ENCODE peak calls at places on chromosomes 2 and 18, in nine cellular contexts. P is nucleus accumbens, Y is AG04450, G is NCI-H460, V is adrenal gland, W is mucosa of gallbladder, A is lung microvascular endothelial cell, B is left lobe of liver, L is cardiac fibroblast. M is an unnamed sample.

GRCh38 chr2:81481994-81482368 is 1177.4 kb upstream of the LRRTM1 start:
- DNase-seq in L (no peak), B (no peak), V (peak), G (no peak), A (no peak), Y (no peak), W (no peak), P (no peak), M (no peak)

GRCh38 chr2:224982226-224982625 is 60.0 kb downstream of the DOCK10 start:
- DNase-seq in Y (no peak), L (peak), B (no peak), V (no peak), G (no peak), P (no peak), W (no peak), A (no peak), M (peak)

GRCh38 chr18:69308620-69309019 is 92.1 kb upstream of the DOK6 start:
- DNase-seq in G (no peak), W (no peak), L (no peak), B (no peak), Y (no peak), V (no peak), A (no peak), P (no peak), M (no peak)

GRCh38 chr2:159484537-159484936 is 131.8 kb downstream of the BAZ2B start:
- DNase-seq in A (no peak), G (no peak), B (no peak), Y (no peak), W (no peak), P (no peak), L (no peak), V (no peak), M (no peak)

GRCh38 chr2:38092196-38092902 is 16.4 kb upstream of the CYP1B1 start:
- DNase-seq in Y (no peak), V (peak), B (no peak), G (peak), A (no peak), P (no peak), L (peak), W (no peak), M (peak)

GRCh38 chr2:108575132-108575966 is 41.1 kb downstream of the LIMS1 start:
- DNase-seq in W (no peak), Y (peak), P (no peak), V (peak), A (no peak), B (no peak), L (peak), G (no peak), M (peak)

GRCh38 chr2:215808194-215808593 is 205.2 kb downstream of the MREG start:
- DNase-seq in P (no peak), Y (no peak), V (no peak), B (no peak), G (no peak), A (no peak), L (no peak), W (no peak), M (no peak)

GRCh38 chr18:154151-154550 is 4.2 kb upstream of the USP14 start:
- DNase-seq in G (no peak), V (no peak), P (no peak), B (no peak), Y (no peak), A (no peak), L (peak), W (no peak), M (no peak)

GRCh38 chr18:62420151-62420512 is 95.0 kb downstream of the TNFRSF11A start:
- DNase-seq in Y (no peak), V (no peak), P (no peak), L (peak), W (peak), A (peak), B (peak), G (no peak), M (peak)

GRCh38 chr2:163659224-163659623 is 76.6 kb downstream of the FIGN start:
- DNase-seq in Y (no peak), A (no peak), G (no peak), L (no peak), V (no peak), W (no peak), P (no peak), B (no peak), M (no peak)

GRCh38 chr2:3185256-3185655 is 192.4 kb downstream of the EIPR1 start:
- DNase-seq in W (no peak), Y (no peak), P (no peak), V (no peak), G (no peak), A (no peak), L (no peak), B (no peak), M (no peak)

GRCh38 chr2:163157411-163157810 is 318.8 kb upstream of the KCNH7 start:
- DNase-seq in G (no peak), L (peak), B (no peak), P (no peak), Y (peak), V (no peak), A (no peak), W (no peak), M (no peak)

M was measured in AG08395.